ENCODE peak calls at places on chromosome 11, in nine cellular contexts. One of them, this sample, is unnamed.

GRCh38 chr11:37995886-37996285 is 1397.8 kb upstream of the RAG2 start:
- DNase-seq in EL: no peak
- DNase-seq in HEK293T: no peak
- DNase-seq in NAMALWA: no peak
- DNase-seq in stimulated activated CD4-positive, alpha-beta T cell treated with anti-CD3 and anti-CD28 coated beads, Interleukin-4, amount 100 ng/mL, for 4 hours: no peak
- DNase-seq in kidney glomerular epithelial cell: no peak
- DNase-seq in GM10248: no peak
- DNase-seq in AML-193: no peak
- DNase-seq in A549: no peak
- DNase-seq in this sample: no peak

GRCh38 chr11:1936072-1936780 is 10.9 kb upstream of the MRPL23 start:
- DNase-seq in EL: no peak
- DNase-seq in HEK293T: no peak
- DNase-seq in NAMALWA: no peak
- DNase-seq in stimulated activated CD4-positive, alpha-beta T cell treated with anti-CD3 and anti-CD28 coated beads, Interleukin-4, amount 100 ng/mL, for 4 hours: no peak
- DNase-seq in kidney glomerular epithelial cell: no peak
- DNase-seq in GM10248: no peak
- DNase-seq in AML-193: no peak
- DNase-seq in A549: no peak
- DNase-seq in this sample: no peak

GRCh38 chr11:65502274-65502851 is 3.5 kb downstream of the MALAT1 start:
- DNase-seq in EL: peak; percentile 46
- DNase-seq in HEK293T: no peak
- DNase-seq in NAMALWA: peak; percentile 37
- DNase-seq in stimulated activated CD4-positive, alpha-beta T cell treated with anti-CD3 and anti-CD28 coated beads, Interleukin-4, amount 100 ng/mL, for 4 hours: no peak
- DNase-seq in kidney glomerular epithelial cell: no peak
- DNase-seq in GM10248: no peak
- DNase-seq in AML-193: no peak
- DNase-seq in A549: no peak
- DNase-seq in this sample: peak; percentile 62

GRCh38 chr11:119414734-119415133 is 8.2 kb downstream of the THY1 start:
- DNase-seq in EL: no peak
- DNase-seq in HEK293T: no peak
- DNase-seq in NAMALWA: no peak
- DNase-seq in stimulated activated CD4-positive, alpha-beta T cell treated with anti-CD3 and anti-CD28 coated beads, Interleukin-4, amount 100 ng/mL, for 4 hours: no peak
- DNase-seq in kidney glomerular epithelial cell: no peak
- DNase-seq in GM10248: peak; percentile 1
- DNase-seq in AML-193: no peak
- DNase-seq in A549: no peak
- DNase-seq in this sample: no peak

GRCh38 chr11:47259178-47259977 is 1.6 kb downstream of the NR1H3 start:
- DNase-seq in EL: no peak
- DNase-seq in HEK293T: peak; percentile 70
- DNase-seq in NAMALWA: peak; percentile 73
- DNase-seq in stimulated activated CD4-positive, alpha-beta T cell treated with anti-CD3 and anti-CD28 coated beads, Interleukin-4, amount 100 ng/mL, for 4 hours: peak; percentile 35
- DNase-seq in kidney glomerular epithelial cell: no peak
- DNase-seq in GM10248: peak; percentile 72
- DNase-seq in AML-193: peak; percentile 39
- DNase-seq in A549: peak; percentile 75
- DNase-seq in this sample: peak; percentile 45

GRCh38 chr11:128859563-128860441 is 7.3 kb downstream of the KCNJ1 start:
- DNase-seq in EL: no peak
- DNase-seq in HEK293T: peak; percentile 77
- DNase-seq in NAMALWA: peak; percentile 87
- DNase-seq in stimulated activated CD4-positive, alpha-beta T cell treated with anti-CD3 and anti-CD28 coated beads, Interleukin-4, amount 100 ng/mL, for 4 hours: peak; percentile 67
- DNase-seq in kidney glomerular epithelial cell: peak; percentile 48
- DNase-seq in GM10248: peak; percentile 86
- DNase-seq in AML-193: no peak
- DNase-seq in A549: peak; percentile 24
- DNase-seq in this sample: no peak

GRCh38 chr11:132587716-132588115 is 944.6 kb downstream of the OPCML start:
- DNase-seq in EL: no peak
- DNase-seq in HEK293T: no peak
- DNase-seq in NAMALWA: no peak
- DNase-seq in stimulated activated CD4-positive, alpha-beta T cell treated with anti-CD3 and anti-CD28 coated beads, Interleukin-4, amount 100 ng/mL, for 4 hours: no peak
- DNase-seq in kidney glomerular epithelial cell: no peak
- DNase-seq in GM10248: no peak
- DNase-seq in AML-193: no peak
- DNase-seq in A549: no peak
- DNase-seq in this sample: no peak

GRCh38 chr11:4626207-4627105 is 10.8 kb upstream of the OR51D1 start:
- DNase-seq in EL: peak; percentile 73
- DNase-seq in HEK293T: peak; percentile 42
- DNase-seq in NAMALWA: peak; percentile 82
- DNase-seq in stimulated activated CD4-positive, alpha-beta T cell treated with anti-CD3 and anti-CD28 coated beads, Interleukin-4, amount 100 ng/mL, for 4 hours: peak; percentile 8
- DNase-seq in kidney glomerular epithelial cell: peak; percentile 50
- DNase-seq in GM10248: no peak
- DNase-seq in AML-193: peak; percentile 59
- DNase-seq in A549: peak; percentile 8
- DNase-seq in this sample: peak; percentile 18

GRCh38 chr11:518463-519202 is 11.6 kb upstream of the RNH1 start:
- DNase-seq in EL: peak; percentile 98
- DNase-seq in HEK293T: peak; percentile 93
- DNase-seq in NAMALWA: peak; percentile 88
- DNase-seq in stimulated activated CD4-positive, alpha-beta T cell treated with anti-CD3 and anti-CD28 coated beads, Interleukin-4, amount 100 ng/mL, for 4 hours: peak; percentile 80
- DNase-seq in kidney glomerular epithelial cell: peak; percentile 88
- DNase-seq in GM10248: peak; percentile 94
- DNase-seq in AML-193: no peak
- DNase-seq in A549: peak; percentile 93
- DNase-seq in this sample: peak; percentile 98

GRCh38 chr11:27291302-27291889 is 71.6 kb downstream of the CCDC34 start:
- DNase-seq in EL: no peak
- DNase-seq in HEK293T: no peak
- DNase-seq in NAMALWA: peak; percentile 40
- DNase-seq in stimulated activated CD4-positive, alpha-beta T cell treated with anti-CD3 and anti-CD28 coated beads, Interleukin-4, amount 100 ng/mL, for 4 hours: no peak
- DNase-seq in kidney glomerular epithelial cell: no peak
- DNase-seq in GM10248: no peak
- DNase-seq in AML-193: no peak
- DNase-seq in A549: no peak
- DNase-seq in this sample: peak; percentile 36

GRCh38 chr11:134120921-134121526 is 52.2 kb downstream of the JAM3 start:
- DNase-seq in EL: peak; percentile 52
- DNase-seq in HEK293T: no peak
- DNase-seq in NAMALWA: no peak
- DNase-seq in stimulated activated CD4-positive, alpha-beta T cell treated with anti-CD3 and anti-CD28 coated beads, Interleukin-4, amount 100 ng/mL, for 4 hours: no peak
- DNase-seq in kidney glomerular epithelial cell: no peak
- DNase-seq in GM10248: no peak
- DNase-seq in AML-193: no peak
- DNase-seq in A549: no peak
- DNase-seq in this sample: no peak

GRCh38 chr11:73141031-73141308 is 1.1 kb downstream of the FCHSD2 start:
- DNase-seq in EL: peak; percentile 50
- DNase-seq in HEK293T: no peak
- DNase-seq in NAMALWA: no peak
- DNase-seq in stimulated activated CD4-positive, alpha-beta T cell treated with anti-CD3 and anti-CD28 coated beads, Interleukin-4, amount 100 ng/mL, for 4 hours: no peak
- DNase-seq in kidney glomerular epithelial cell: no peak
- DNase-seq in GM10248: no peak
- DNase-seq in AML-193: no peak
- DNase-seq in A549: peak; percentile 29
- DNase-seq in this sample: peak; percentile 18

GRCh38 chr11:57427692-57428082 is 766 bp upstream of the SLC43A3 start:
- DNase-seq in EL: no peak
- DNase-seq in HEK293T: no peak
- DNase-seq in NAMALWA: no peak
- DNase-seq in stimulated activated CD4-positive, alpha-beta T cell treated with anti-CD3 and anti-CD28 coated beads, Interleukin-4, amount 100 ng/mL, for 4 hours: no peak
- DNase-seq in kidney glomerular epithelial cell: no peak
- DNase-seq in GM10248: no peak
- DNase-seq in AML-193: no peak
- DNase-seq in A549: no peak
- DNase-seq in this sample: no peak

GRCh38 chr11:44936527-44936926 is 14.2 kb downstream of the TP53I11 start:
- DNase-seq in EL: peak; percentile 75
- DNase-seq in HEK293T: peak; percentile 80
- DNase-seq in NAMALWA: peak; percentile 89
- DNase-seq in stimulated activated CD4-positive, alpha-beta T cell treated with anti-CD3 and anti-CD28 coated beads, Interleukin-4, amount 100 ng/mL, for 4 hours: peak; percentile 74
- DNase-seq in kidney glomerular epithelial cell: peak; percentile 60
- DNase-seq in GM10248: peak; percentile 83
- DNase-seq in AML-193: peak; percentile 49
- DNase-seq in A549: peak; percentile 68
- DNase-seq in this sample: peak; percentile 56

GRCh38 chr11:32772731-32773130 is 21.7 kb downstream of the CCDC73 start:
- DNase-seq in EL: no peak
- DNase-seq in HEK293T: no peak
- DNase-seq in NAMALWA: no peak
- DNase-seq in stimulated activated CD4-positive, alpha-beta T cell treated with anti-CD3 and anti-CD28 coated beads, Interleukin-4, amount 100 ng/mL, for 4 hours: no peak
- DNase-seq in kidney glomerular epithelial cell: no peak
- DNase-seq in GM10248: no peak
- DNase-seq in AML-193: no peak
- DNase-seq in A549: no peak
- DNase-seq in this sample: no peak

GRCh38 chr11:2690596-2691354 is 9.0 kb downstream of the KCNQ1OT1 start:
- DNase-seq in EL: no peak
- DNase-seq in HEK293T: no peak
- DNase-seq in NAMALWA: no peak
- DNase-seq in stimulated activated CD4-positive, alpha-beta T cell treated with anti-CD3 and anti-CD28 coated beads, Interleukin-4, amount 100 ng/mL, for 4 hours: no peak
- DNase-seq in kidney glomerular epithelial cell: no peak
- DNase-seq in GM10248: no peak
- DNase-seq in AML-193: no peak
- DNase-seq in A549: no peak
- DNase-seq in this sample: no peak

GRCh38 chr11:1983601-1983961 is 14.1 kb downstream of the H19 start:
- DNase-seq in EL: no peak
- DNase-seq in HEK293T: no peak
- DNase-seq in NAMALWA: no peak
- DNase-seq in stimulated activated CD4-positive, alpha-beta T cell treated with anti-CD3 and anti-CD28 coated beads, Interleukin-4, amount 100 ng/mL, for 4 hours: no peak
- DNase-seq in kidney glomerular epithelial cell: no peak
- DNase-seq in GM10248: no peak
- DNase-seq in AML-193: no peak
- DNase-seq in A549: no peak
- DNase-seq in this sample: no peak

GRCh38 chr11:29306527-29306926 is 710.3 kb downstream of the KCNA4 start:
- DNase-seq in EL: peak; percentile 97
- DNase-seq in HEK293T: no peak
- DNase-seq in NAMALWA: no peak
- DNase-seq in stimulated activated CD4-positive, alpha-beta T cell treated with anti-CD3 and anti-CD28 coated beads, Interleukin-4, amount 100 ng/mL, for 4 hours: no peak
- DNase-seq in kidney glomerular epithelial cell: peak; percentile 35
- DNase-seq in GM10248: no peak
- DNase-seq in AML-193: no peak
- DNase-seq in A549: no peak
- DNase-seq in this sample: no peak